ENCODE peak calls at places on chromosomes 13 and 19, in six cellular contexts. One of them, this sample, is unnamed.

GRCh38 chr19:17938092-17938845 is 5.5 kb downstream of the CCDC124 start:
- DNase-seq in stimulated activated CD4-positive, alpha-beta T cell treated with anti-CD3 and anti-CD28 coated beads, TNF-alpha, amount 100 ng/mL, for 24 hours: peak; percentile 68
- DNase-seq in NCI-H345: peak; percentile 24
- DNase-seq in progenitor cell of endocrine pancreas: peak; percentile 75
- DNase-seq in GM19239: peak; percentile 94
- DNase-seq in OCI-LY7: peak; percentile 78
- DNase-seq in this sample: peak; percentile 86

GRCh38 chr19:2167896-2168618 is 4.3 kb downstream of the DOT1L start:
- DNase-seq in OCI-LY7: peak; percentile 21
- DNase-seq in progenitor cell of endocrine pancreas: no peak
- DNase-seq in stimulated activated CD4-positive, alpha-beta T cell treated with anti-CD3 and anti-CD28 coated beads, TNF-alpha, amount 100 ng/mL, for 24 hours: no peak
- DNase-seq in NCI-H345: no peak
- DNase-seq in GM19239: no peak
- DNase-seq in this sample: no peak

GRCh38 chr19:56314018-56314583 is 538 bp downstream of the ZSCAN5A start:
- DNase-seq in GM19239: no peak
- DNase-seq in progenitor cell of endocrine pancreas: no peak
- DNase-seq in stimulated activated CD4-positive, alpha-beta T cell treated with anti-CD3 and anti-CD28 coated beads, TNF-alpha, amount 100 ng/mL, for 24 hours: no peak
- DNase-seq in OCI-LY7: no peak
- DNase-seq in NCI-H345: peak; percentile 28
- DNase-seq in this sample: no peak

GRCh38 chr13:31629085-31629785 is 110.1 kb upstream of the RXFP2 start:
- DNase-seq in NCI-H345: no peak
- DNase-seq in progenitor cell of endocrine pancreas: no peak
- DNase-seq in stimulated activated CD4-positive, alpha-beta T cell treated with anti-CD3 and anti-CD28 coated beads, TNF-alpha, amount 100 ng/mL, for 24 hours: no peak
- DNase-seq in OCI-LY7: no peak
- DNase-seq in GM19239: no peak
- DNase-seq in this sample: no peak

GRCh38 chr19:49335784-49336481 is 727 bp downstream of the CD37 start:
- DNase-seq in NCI-H345: no peak
- DNase-seq in OCI-LY7: peak; percentile 70
- DNase-seq in progenitor cell of endocrine pancreas: no peak
- DNase-seq in GM19239: no peak
- DNase-seq in stimulated activated CD4-positive, alpha-beta T cell treated with anti-CD3 and anti-CD28 coated beads, TNF-alpha, amount 100 ng/mL, for 24 hours: no peak
- DNase-seq in this sample: no peak

GRCh38 chr13:100100115-100100879 is 11.4 kb downstream of the PCCA start:
- DNase-seq in stimulated activated CD4-positive, alpha-beta T cell treated with anti-CD3 and anti-CD28 coated beads, TNF-alpha, amount 100 ng/mL, for 24 hours: no peak
- DNase-seq in NCI-H345: no peak
- DNase-seq in GM19239: no peak
- DNase-seq in OCI-LY7: no peak
- DNase-seq in progenitor cell of endocrine pancreas: no peak
- DNase-seq in this sample: no peak

GRCh38 chr19:38389101-38389925 is 816 bp downstream of the SPRED3 start:
- DNase-seq in stimulated activated CD4-positive, alpha-beta T cell treated with anti-CD3 and anti-CD28 coated beads, TNF-alpha, amount 100 ng/mL, for 24 hours: no peak
- DNase-seq in GM19239: no peak
- DNase-seq in NCI-H345: peak; percentile 72
- DNase-seq in OCI-LY7: no peak
- DNase-seq in progenitor cell of endocrine pancreas: no peak
- DNase-seq in this sample: peak; percentile 44

GRCh38 chr19:1315470-1316166 is 29.9 kb downstream of the EFNA2 start:
- DNase-seq in OCI-LY7: no peak
- DNase-seq in GM19239: peak; percentile 86
- DNase-seq in progenitor cell of endocrine pancreas: peak; percentile 33
- DNase-seq in stimulated activated CD4-positive, alpha-beta T cell treated with anti-CD3 and anti-CD28 coated beads, TNF-alpha, amount 100 ng/mL, for 24 hours: no peak
- DNase-seq in NCI-H345: peak; percentile 33
- DNase-seq in this sample: peak; percentile 70

GRCh38 chr19:46351241-46352041 is 4.6 kb downstream of the PPP5C start:
- DNase-seq in GM19239: no peak
- DNase-seq in stimulated activated CD4-positive, alpha-beta T cell treated with anti-CD3 and anti-CD28 coated beads, TNF-alpha, amount 100 ng/mL, for 24 hours: no peak
- DNase-seq in progenitor cell of endocrine pancreas: no peak
- DNase-seq in NCI-H345: no peak
- DNase-seq in OCI-LY7: peak; percentile 60
- DNase-seq in this sample: no peak